ENCODE peak calls at places on chromosomes 13 and 19, in five cellular contexts. N is body of pancreas, Y is sigmoid colon, B is uterus, M is thyroid gland. U is an unnamed sample.

GRCh38 chr13:39370554-39370953 is 232.4 kb downstream of the LHFPL6 start:
- DNase-seq in B (peak; percentile 49), M (no peak), Y (no peak), N (no peak), U (no peak)

GRCh38 chr13:20340759-20341161 is 108.6 kb upstream of the GJB6 start:
- DNase-seq in N (no peak), M (no peak), Y (no peak), B (no peak), U (no peak)

GRCh38 chr19:38706792-38707511 is 37.3 kb downstream of the CAPN12 start:
- DNase-seq in B (no peak), M (no peak), Y (no peak), N (no peak), U (no peak)

GRCh38 chr13:110784748-110785147 is 71.2 kb downstream of the ING1 start:
- DNase-seq in Y (no peak), B (no peak), M (no peak), N (no peak), U (no peak)

GRCh38 chr19:2477732-2478191 is 1.8 kb downstream of the GADD45B start:
- DNase-seq in N (no peak), M (peak; percentile 50), B (peak; percentile 40), Y (peak; percentile 81), U (no peak)

GRCh38 chr19:30696514-30696913 is 324.3 kb downstream of the ZNF536 start:
- DNase-seq in M (peak; percentile 63), N (peak; percentile 68), B (no peak), Y (peak; percentile 50), U (no peak)

GRCh38 chr19:34041922-34042521 is 130.3 kb upstream of the LSM14A start:
- DNase-seq in M (peak; percentile 73), B (peak; percentile 19), Y (peak; percentile 69), N (peak; percentile 62), U (no peak)

GRCh38 chr19:33393286-33394005 is 19.9 kb downstream of the CEBPG start:
- DNase-seq in N (no peak), M (peak; percentile 79), Y (peak; percentile 63), B (no peak), U (no peak)

GRCh38 chr19:14058182-14059092 is 3.4 kb downstream of the PALM3 start:
- DNase-seq in M (no peak), N (no peak), Y (no peak), B (no peak), U (no peak)

GRCh38 chr19:2221918-2222317 is 14.2 kb downstream of the PLEKHJ1 start:
- DNase-seq in N (no peak), M (no peak), B (no peak), Y (no peak), U (no peak)

GRCh38 chr13:49495783-49496762 is at the start of gene PHF11:
- DNase-seq in N (peak; percentile 88), M (peak; percentile 97), B (peak; percentile 74), Y (peak; percentile 89), U (peak; percentile 78)

GRCh38 chr13:104869501-104869900 is 1666.0 kb downstream of the EFNB2 start:
- DNase-seq in M (no peak), Y (no peak), N (no peak), B (no peak), U (no peak)

GRCh38 chr13:109096101-109096500 is 466.7 kb downstream of the MYO16 start:
- DNase-seq in Y (no peak), N (no peak), B (no peak), M (no peak), U (no peak)

GRCh38 chr13:70191034-70191433 is 82.8 kb upstream of the KLHL1 start:
- DNase-seq in N (no peak), Y (no peak), M (no peak), B (no peak), U (no peak)

GRCh38 chr13:46146898-46147297 is 35.1 kb downstream of the LCP1 start:
- DNase-seq in Y (no peak), B (no peak), N (no peak), M (no peak), U (no peak)

GRCh38 chr13:87128006-87128405 is 543.2 kb upstream of the SLITRK5 start:
- DNase-seq in N (no peak), Y (no peak), M (no peak), B (no peak), U (no peak)

GRCh38 chr19:19537321-19538048 is 580 bp upstream of the CILP2 start:
- DNase-seq in M (peak; percentile 38), Y (no peak), N (no peak), B (no peak), U (no peak)

DNA sequence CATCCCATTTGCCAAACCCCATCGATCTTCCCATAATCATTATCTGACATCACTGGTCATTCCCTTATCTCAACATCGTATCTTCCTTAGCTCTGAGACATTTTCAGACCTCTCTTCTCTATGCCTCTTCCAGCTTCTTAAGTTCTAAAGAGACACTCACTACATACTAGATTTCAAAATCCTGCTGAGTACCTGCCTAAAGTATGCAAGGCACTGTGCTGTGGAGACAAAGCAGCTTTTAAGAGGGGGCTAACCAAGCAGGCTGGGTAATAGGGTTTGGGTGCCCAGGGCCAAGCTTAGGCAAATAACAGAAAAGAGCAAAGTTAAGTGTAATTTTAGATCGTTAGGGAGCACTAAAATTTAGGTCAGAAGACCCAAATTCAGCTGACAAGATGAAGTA is 3.4 kb upstream of the POMP start:
- DNase-seq in M (no peak), N (no peak), Y (no peak), B (no peak), U (no peak)
- H3K27ac ChIP-seq in M (peak overlapping the region; percentile 48), N (no peak overlapping the region), Y (no peak overlapping the region), B (peak overlapping the region; percentile 30), U (no peak overlapping the region)

GRCh38 chr19:813359-814107 is 8.2 kb downstream of the PLPPR3 start:
- DNase-seq in B (no peak), M (no peak), Y (no peak), N (no peak), U (no peak)
- TF ChIP-seq POLR2A in B (no peak), M (no peak), Y (no peak), N (no peak), U (no peak)

DNA sequence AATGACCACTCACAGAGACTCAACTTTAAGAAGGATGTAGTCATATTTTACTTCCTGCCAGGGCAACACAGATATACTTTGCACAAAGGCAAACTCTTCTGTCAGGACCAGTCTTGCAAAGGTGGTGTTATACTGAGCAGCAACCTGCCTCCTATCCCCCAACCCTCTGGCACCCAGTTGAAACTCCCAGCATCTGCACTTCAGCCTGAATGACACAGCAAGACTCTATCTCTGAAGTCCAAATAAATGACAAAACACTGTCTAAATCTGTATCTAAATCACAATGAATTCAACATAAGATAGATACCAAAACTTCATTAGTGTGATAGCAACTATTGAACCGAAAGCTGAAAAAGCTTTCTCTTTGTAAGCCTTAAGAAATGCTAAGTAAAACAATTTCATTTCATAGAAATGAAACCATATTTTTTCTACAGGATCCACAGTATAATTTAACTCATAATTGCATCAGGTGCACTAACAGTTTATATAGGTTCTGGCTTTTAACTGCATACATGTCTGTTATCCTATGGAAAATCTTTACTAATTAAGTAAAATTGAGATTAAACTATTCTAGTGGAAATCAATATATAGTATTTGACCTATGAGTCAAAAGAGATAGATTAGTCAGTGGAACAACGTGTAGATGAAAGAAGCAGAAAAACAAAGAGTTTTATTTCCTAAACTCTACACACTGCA is 163.7 kb downstream of the TBC1D4 start:
- DNase-seq in B (no peak), N (no peak), M (no peak), Y (no peak), U (no peak)
- H3K27ac ChIP-seq in B (no peak overlapping the region), N (no peak overlapping the region), M (no peak overlapping the region), Y (no peak overlapping the region), U (no peak overlapping the region)

GRCh38 chr19:52336976-52337375 is 933 bp downstream of the ZNF610 start:
- DNase-seq in N (no peak), B (no peak), M (no peak), Y (no peak), U (no peak)

GRCh38 chr19:52335768-52336116 is 301 bp upstream of the ZNF610 start:
- DNase-seq in M (no peak), B (no peak), Y (no peak), N (no peak), U (no peak)

GRCh38 chr19:52331757-52332156 is 4.3 kb upstream of the ZNF610 start:
- DNase-seq in B (no peak), N (no peak), Y (no peak), M (no peak), U (no peak)

DNA sequence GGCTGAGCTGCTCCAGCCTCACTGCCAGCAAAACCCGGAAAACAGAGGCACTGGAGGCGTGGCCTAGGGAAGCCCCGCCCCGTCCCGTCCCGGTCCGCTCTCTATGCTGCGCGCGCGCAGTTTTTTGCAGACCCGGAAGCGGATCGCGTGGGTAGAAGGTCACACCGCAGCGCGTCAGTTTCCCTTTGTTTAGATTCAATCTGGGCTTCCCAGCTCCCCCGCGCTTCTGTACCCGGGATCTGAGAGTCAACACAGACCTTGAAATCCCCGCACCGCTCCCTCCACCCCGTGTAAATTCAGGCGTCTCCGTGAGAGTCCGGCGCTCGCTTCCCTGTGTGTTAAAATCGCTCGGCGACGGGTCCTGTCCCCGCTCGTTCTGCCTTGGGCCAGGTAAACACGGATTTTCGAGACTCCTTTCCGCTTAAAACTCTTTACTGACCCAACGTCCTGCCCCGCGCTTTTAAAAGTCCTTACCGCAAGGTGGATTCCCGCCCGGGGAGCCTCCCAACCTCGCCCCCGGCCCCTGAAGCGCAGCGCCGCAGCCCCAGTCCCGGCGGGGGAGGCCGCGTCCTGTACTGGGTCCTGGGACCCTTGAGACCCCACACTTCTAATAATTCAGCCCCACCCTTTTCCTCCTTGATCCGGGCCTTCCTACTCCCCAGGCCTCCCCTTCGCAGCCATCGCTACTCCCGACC is at the start of gene ZNF610:
- DNase-seq in N (peak; percentile 89), M (peak; percentile 92), B (peak; percentile 87), Y (peak; percentile 94), U (peak; percentile 80)
- TF ChIP-seq POLR2A in N (peak; percentile 69), M (peak; percentile 86), B (peak; percentile 30), Y (peak; percentile 21), U (peak; percentile 29)

GRCh38 chr13:76934671-76935070 is 13.6 kb upstream of the ACOD1 start:
- DNase-seq in B (no peak), M (no peak), N (no peak), Y (no peak), U (no peak)
- H3K27ac ChIP-seq in B (no peak overlapping the region), M (no peak overlapping the region), N (no peak overlapping the region), Y (no peak overlapping the region), U (no peak overlapping the region)

DNA sequence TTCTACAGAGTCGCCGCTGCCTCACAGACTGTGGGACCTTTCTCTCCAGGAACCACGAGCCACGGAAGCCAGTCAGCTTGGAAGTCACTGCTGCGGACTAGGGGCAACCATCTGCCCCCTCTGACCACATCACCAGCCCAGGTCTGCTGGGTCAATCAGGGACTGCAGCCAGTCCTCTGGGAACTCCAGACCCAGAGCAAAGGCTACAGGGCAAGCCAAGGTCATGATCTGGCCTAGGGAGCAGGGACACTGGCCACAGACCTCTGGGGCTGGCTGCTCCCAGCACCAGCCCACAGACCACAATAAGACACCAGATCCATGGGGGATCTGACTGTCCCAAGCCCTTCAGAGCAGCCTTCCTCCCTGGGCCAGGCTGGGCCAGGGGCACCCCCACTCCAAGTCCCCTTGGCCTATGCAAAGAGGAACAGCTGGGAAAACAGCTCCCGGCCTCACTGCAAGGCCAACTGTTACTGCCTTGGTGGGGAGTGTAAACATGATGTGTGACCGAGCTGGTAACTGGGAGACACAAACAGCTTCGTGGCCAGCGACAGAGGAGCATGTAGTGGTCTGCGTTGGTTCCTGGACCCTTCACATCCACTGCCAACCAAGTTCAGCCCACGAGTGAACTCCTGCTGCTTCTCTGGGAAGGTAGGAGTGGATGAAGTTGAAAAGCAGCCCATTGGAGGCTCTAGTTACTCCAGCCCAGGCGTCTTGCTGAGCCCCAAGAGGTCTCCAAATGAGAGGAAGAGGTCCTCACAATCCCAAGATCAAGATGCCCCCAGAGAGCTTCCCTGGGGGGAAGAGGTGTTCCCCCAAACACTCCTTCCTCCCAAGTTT is 1.5 kb downstream of the AKT2 start:
- DNase-seq in N (peak; percentile 80), Y (peak; percentile 58), B (no peak), M (no peak), U (no peak)
- TF ChIP-seq POLR2A in N (peak; percentile 62), Y (no peak), B (no peak), M (no peak), U (no peak)